ENCODE peak calls at places on chromosomes 12 and 14, in four cellular contexts. B is lower lobe of right lung, R is left ventricle myocardium inferior, Z is natural killer cell. K is an unnamed sample.

GRCh38 chr14:61553730-61554641 is 141.3 kb upstream of the HIF1A start:
- DNase-seq in Z (no peak), R (no peak), B (no peak), K (peak)

GRCh38 chr14:53355581-53356112 is 202.5 kb upstream of the DDHD1 start:
- DNase-seq in R (no peak), Z (no peak), B (no peak), K (no peak)

GRCh38 chr12:32918890-32919791 is 22.6 kb upstream of the PKP2 start:
- DNase-seq in B (no peak), R (no peak), Z (no peak), K (no peak)

GRCh38 chr12:75837700-75838099 is 193.9 kb downstream of the PHLDA1 start:
- DNase-seq in R (peak), Z (no peak), B (peak), K (no peak)

GRCh38 chr14:91870890-91871289 is 3.6 kb upstream of the TC2N start:
- DNase-seq in R (no peak), B (no peak), Z (no peak), K (no peak)

GRCh38 chr12:42323856-42324255 is 2.0 kb downstream of the ZCRB1 start:
- DNase-seq in R (no peak), Z (no peak), B (no peak), K (no peak)

GRCh38 chr12:132445884-132446471 is 44.0 kb upstream of the FBRSL1 start:
- DNase-seq in R (peak), B (peak), Z (peak), K (peak)

GRCh38 chr12:50057000-50057841 is at the start of gene ASIC1:
- DNase-seq in B (peak), R (peak), Z (no peak), K (no peak)

GRCh38 chr14:55277972-55278740 is 6.9 kb downstream of the FBXO34 start:
- DNase-seq in Z (no peak), R (no peak), B (no peak), K (no peak)

GRCh38 chr12:108604208-108604941 is 6.5 kb upstream of the TMEM119 start:
- DNase-seq in Z (no peak), B (no peak), R (no peak), K (no peak)

GRCh38 chr12:46915082-46915481 is 89.3 kb upstream of the SLC38A4 start:
- DNase-seq in R (peak), Z (no peak), B (no peak), K (no peak)

GRCh38 chr12:45543887-45544286 is 185.6 kb upstream of the ARID2 start:
- DNase-seq in Z (no peak), R (no peak), B (no peak), K (peak)

GRCh38 chr14:88868558-88869159 is 44.2 kb downstream of the TTC8 start:
- DNase-seq in Z (no peak), B (no peak), R (no peak), K (no peak)

GRCh38 chr12:24226745-24227350 is 277.4 kb upstream of the SOX5 start:
- DNase-seq in Z (no peak), R (no peak), B (no peak), K (no peak)

GRCh38 chr12:114692558-114693531 is 8.9 kb upstream of the TBX3 start:
- DNase-seq in Z (no peak), R (no peak), B (no peak), K (no peak)

GRCh38 chr12:54891717-54892478 is 37.6 kb downstream of the MUCL1 start:
- DNase-seq in R (no peak), Z (no peak), B (no peak), K (no peak)

GRCh38 chr12:115295886-115296285 is 611.9 kb upstream of the TBX3 start:
- DNase-seq in R (no peak), Z (no peak), B (no peak), K (no peak)

GRCh38 chr14:89013698-89014569 is 189.5 kb downstream of the TTC8 start:
- DNase-seq in B (no peak), R (no peak), Z (no peak), K (no peak)

GRCh38 chr12:71415336-71416231 is 24.0 kb upstream of the LGR5 start:
- DNase-seq in Z (no peak), B (no peak), R (no peak), K (no peak)

GRCh38 chr12:43332977-43333649 is 218.9 kb downstream of the ADAMTS20 start:
- DNase-seq in B (no peak), Z (no peak), R (no peak), K (no peak)

GRCh38 chr12:20588057-20588456 is 107.1 kb upstream of the SLCO1C1 start:
- DNase-seq in R (no peak), Z (no peak), B (no peak), K (no peak)

GRCh38 chr12:31362759-31363415 is 36.9 kb upstream of the SINHCAF start:
- DNase-seq in R (no peak), B (peak), Z (peak), K (peak)

GRCh38 chr12:123643911-123644310 is 10.3 kb downstream of the GTF2H3 start:
- DNase-seq in Z (no peak), B (no peak), R (no peak), K (no peak)

GRCh38 chr12:78088391-78088832 is 257.7 kb downstream of the NAV3 start:
- DNase-seq in R (no peak), Z (no peak), B (no peak), K (no peak)

GRCh38 chr14:103125098-103126070 is 2.1 kb downstream of the TNFAIP2 start:
- DNase-seq in B (no peak), Z (no peak), R (peak), K (peak)

GRCh38 chr14:30855345-30856037 is 18.9 kb upstream of the COCH start:
- DNase-seq in B (no peak), R (no peak), Z (no peak), K (no peak)

GRCh38 chr12:120760349-120761245 is 35.0 kb downstream of the ACADS start:
- DNase-seq in R (no peak), B (no peak), Z (no peak), K (no peak)

GRCh38 chr14:73372529-73372928 is 85.8 kb downstream of the NUMB start:
- DNase-seq in R (no peak), B (no peak), Z (no peak), K (no peak)

GRCh38 chr12:110917467-110917866 is 2.9 kb downstream of the MYL2 start:
- DNase-seq in R (no peak), B (no peak), Z (no peak), K (no peak)

GRCh38 chr12:54216580-54217308 is 28.0 kb upstream of the SMUG1 start:
- DNase-seq in B (peak), Z (peak), R (peak), K (peak)

GRCh38 chr12:104677441-104678089 is 220.8 kb downstream of the CHST11 start:
- DNase-seq in Z (no peak), R (no peak), B (no peak), K (no peak)

GRCh38 chr12:56930241-56930640 is 4.0 kb downstream of the SDR9C7 start:
- DNase-seq in Z (no peak), R (no peak), B (no peak), K (no peak)

GRCh38 chr14:92792885-92793284 is 1.2 kb upstream of the GOLGA5 start:
- DNase-seq in B (no peak), R (no peak), Z (no peak), K (no peak)

GRCh38 chr12:67766370-67766769 is 117.8 kb downstream of the DYRK2 start:
- DNase-seq in Z (no peak), R (no peak), B (no peak), K (no peak)

GRCh38 chr14:24094839-24095195 is 706 bp downstream of the PCK2 start:
- DNase-seq in B (no peak), Z (no peak), R (no peak), K (peak)

GRCh38 chr14:88904864-88905263 is 80.4 kb downstream of the TTC8 start:
- DNase-seq in Z (no peak), R (no peak), B (no peak), K (no peak)

GRCh38 chr14:90820958-90821357 is 4.7 kb upstream of the TTC7B start:
- DNase-seq in R (no peak), Z (peak), B (no peak), K (peak)

GRCh38 chr12:8950702-8951478 is 1.4 kb upstream of the M6PR start:
- DNase-seq in B (no peak), R (no peak), Z (peak), K (no peak)
- TF ChIP-seq CTCF in B (no peak), R (no peak), Z (peak), K (no peak)

DNA sequence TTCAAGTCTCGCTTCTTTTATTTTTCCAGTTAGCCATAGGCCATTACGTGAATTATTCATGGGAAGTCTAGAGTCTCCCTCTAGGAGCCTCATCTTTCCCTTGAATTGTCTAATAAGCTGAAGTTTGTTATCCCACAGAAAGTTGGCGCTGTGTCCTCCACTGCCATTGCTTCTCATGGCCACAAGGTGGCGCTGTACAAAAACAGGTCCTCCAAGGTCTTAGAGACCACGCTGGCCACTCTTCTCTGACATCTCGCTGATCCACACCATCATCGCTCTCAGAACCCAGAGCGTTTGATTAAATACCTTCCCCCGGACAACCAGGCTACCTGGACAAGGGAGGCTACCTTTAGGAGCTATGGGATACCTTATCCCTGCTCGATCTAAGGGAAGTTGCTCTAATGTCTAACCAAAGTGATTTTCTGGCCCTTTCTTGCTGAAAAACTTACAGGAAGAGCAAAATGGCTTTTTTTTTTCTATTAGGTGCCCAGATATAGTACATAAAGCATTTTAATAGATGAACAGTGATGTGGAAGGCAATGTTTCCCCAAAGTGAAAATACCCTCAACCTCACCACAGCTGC is 110.0 kb downstream of the CCDC60 start:
- DNase-seq in B (peak), Z (peak), R (peak), K (no peak)
- TF ChIP-seq CTCF in B (peak), Z (peak), R (peak), K (peak)

GRCh38 chr14:104824353-104824997 is 23.6 kb downstream of the ZBTB42 start:
- DNase-seq in B (no peak), R (no peak), Z (no peak), K (no peak)

GRCh38 chr14:104830781-104831180 is 29.9 kb downstream of the ZBTB42 start:
- DNase-seq in B (no peak), R (no peak), Z (no peak), K (no peak)

GRCh38 chr14:104826197-104826857 is 25.4 kb downstream of the ZBTB42 start:
- DNase-seq in Z (peak), B (peak), R (peak), K (peak)

GRCh38 chr14:104826858-104827172 is 25.9 kb downstream of the ZBTB42 start:
- DNase-seq in Z (no peak), B (no peak), R (no peak), K (no peak)

GRCh38 chr14:104827173-104828055 is 26.5 kb downstream of the ZBTB42 start:
- DNase-seq in B (peak), R (no peak), Z (peak), K (no peak)
- TF ChIP-seq CTCF in B (peak), R (peak), Z (peak), K (peak)

GRCh38 chr14:41825622-41826021 is 218.9 kb downstream of the LRFN5 start:
- DNase-seq in R (no peak), B (no peak), Z (no peak), K (no peak)

GRCh38 chr14:41824441-41824840 is 217.8 kb downstream of the LRFN5 start:
- DNase-seq in Z (no peak), B (no peak), R (no peak), K (no peak)
- TF ChIP-seq CTCF in Z (no peak), B (no peak), R (no peak), K (no peak)